ENCODE peak calls at places on chromosomes 12 and 14, in five cellular contexts. M is progenitor cell of endocrine pancreas, V is heart right ventricle, E is bronchial epithelial cell, R is fibroblast of mammary gland. L is an unnamed sample.

GRCh38 chr12:109165599-109165998 is 49.2 kb downstream of the ACACB start:
- DNase-seq in E (peak), V (no peak), R (peak), M (no peak), L (no peak)

GRCh38 chr14:50173891-50174290 is 57.5 kb downstream of the SOS2 start:
- DNase-seq in E (peak), R (peak), V (no peak), M (no peak), L (no peak)

GRCh38 chr12:87772401-87772800 is 256.8 kb downstream of the C12orf50 start:
- DNase-seq in E (no peak), R (no peak), M (no peak), V (no peak), L (no peak)

GRCh38 chr12:82524020-82524419 is 162.7 kb upstream of the TMTC2 start:
- DNase-seq in V (no peak), R (no peak), E (no peak), M (no peak), L (no peak)

GRCh38 chr12:65840793-65841670 is 16.7 kb downstream of the HMGA2 start:
- DNase-seq in V (no peak), R (no peak), M (no peak), E (no peak), L (no peak)

GRCh38 chr12:90940872-90941499 is 14.0 kb downstream of the CCER1 start:
- DNase-seq in R (peak), M (no peak), E (peak), V (no peak), L (no peak)

GRCh38 chr12:52191841-52192791 is at the start of gene KRT80:
- DNase-seq in V (peak), M (no peak), R (peak), E (peak), L (no peak)

GRCh38 chr12:117047810-117048584 is 51.2 kb downstream of the TESC start:
- DNase-seq in E (no peak), R (peak), V (peak), M (no peak), L (no peak)

GRCh38 chr12:15788266-15789214 is 648 bp downstream of the EPS8 start:
- DNase-seq in V (peak), M (peak), R (peak), E (peak), L (no peak)

GRCh38 chr14:101962503-101962874 is 1.9 kb upstream of the DYNC1H1 start:
- DNase-seq in M (no peak), E (peak), R (peak), V (peak), L (no peak)

DNA sequence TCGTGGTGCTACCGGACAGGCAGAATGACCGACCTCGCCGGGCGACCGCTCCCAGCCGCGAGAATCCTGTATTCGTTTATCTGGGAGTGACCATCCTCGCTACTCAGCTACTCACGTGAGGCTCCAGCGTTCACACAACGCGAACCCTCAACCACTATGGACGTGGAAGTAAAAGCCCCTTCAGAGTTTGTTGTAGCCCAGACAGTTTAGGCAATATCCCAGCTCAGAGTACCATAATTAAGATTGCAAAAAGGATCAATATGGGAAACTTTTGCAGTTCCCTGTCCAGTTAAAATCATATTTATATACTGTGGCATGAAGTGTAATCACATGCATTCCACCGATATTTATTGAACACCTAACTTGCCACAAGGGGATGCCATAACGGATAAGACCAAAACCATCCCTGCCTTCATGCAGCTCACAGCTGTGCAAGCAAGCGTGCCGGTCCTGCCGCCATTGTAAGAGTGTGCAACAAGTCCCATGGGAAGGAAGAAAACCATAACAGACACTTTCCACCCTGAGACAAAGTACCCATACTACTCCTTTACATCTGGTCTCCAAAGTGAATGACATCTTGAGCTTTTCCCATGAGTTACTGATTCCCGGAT is 938 bp upstream of the MAX start:
- DNase-seq in M (no peak), E (peak), R (peak), V (no peak), L (no peak)
- TF ChIP-seq CTCF in M (no peak), E (no peak), R (peak), V (no peak), L (no peak)

GRCh38 chr14:36452850-36453249 is 67.2 kb downstream of the NKX2-1 start:
- DNase-seq in V (no peak), R (no peak), E (no peak), M (no peak), L (no peak)

GRCh38 chr14:36451346-36452065 is 68.5 kb downstream of the NKX2-1 start:
- DNase-seq in R (no peak), E (peak), M (no peak), V (no peak), L (no peak)

GRCh38 chr14:36450550-36450949 is 69.5 kb downstream of the NKX2-1 start:
- DNase-seq in E (no peak), M (no peak), V (no peak), R (peak), L (no peak)

GRCh38 chr14:36454599-36455240 is 65.3 kb downstream of the NKX2-1 start:
- DNase-seq in M (no peak), R (no peak), E (no peak), V (no peak), L (no peak)

DNA sequence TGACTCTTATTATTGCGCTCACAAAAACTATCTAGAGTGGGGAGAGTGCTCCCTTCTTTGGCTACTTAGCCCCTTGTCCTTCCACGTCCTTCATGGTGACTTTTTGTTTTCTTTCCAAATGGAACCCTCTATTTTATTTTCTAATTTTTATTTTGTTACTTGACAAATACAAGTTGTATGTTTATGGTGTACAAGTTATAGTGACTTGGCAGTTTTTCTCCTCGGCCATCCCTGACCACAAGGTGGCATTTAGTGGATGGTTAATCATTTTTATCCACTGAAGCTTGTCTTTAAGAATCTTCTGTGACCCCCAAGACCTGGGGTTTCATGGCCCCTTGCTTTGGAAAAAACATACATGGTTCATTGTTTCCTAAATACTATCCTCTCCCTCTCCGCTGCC is 70.1 kb downstream of the NKX2-1 start:
- DNase-seq in R (no peak), E (no peak), V (no peak), M (no peak), L (no peak)
- TF ChIP-seq CTCF in R (no peak), E (no peak), V (no peak), M (no peak), L (no peak)

GRCh38 chr14:73744874-73745529 is 30.8 kb upstream of the PNMA1 start:
- DNase-seq in R (no peak), E (peak), V (no peak), M (no peak), L (no peak)

GRCh38 chr14:73748858-73749357 is 34.7 kb upstream of the PNMA1 start:
- DNase-seq in M (no peak), R (no peak), V (no peak), E (no peak), L (no peak)

GRCh38 chr14:73747386-73748211 is 33.4 kb upstream of the PNMA1 start:
- DNase-seq in M (no peak), V (no peak), E (no peak), R (no peak), L (no peak)

GRCh38 chr14:73745571-73746539 is 31.7 kb upstream of the PNMA1 start:
- DNase-seq in R (no peak), M (no peak), E (no peak), V (no peak), L (no peak)

DNA sequence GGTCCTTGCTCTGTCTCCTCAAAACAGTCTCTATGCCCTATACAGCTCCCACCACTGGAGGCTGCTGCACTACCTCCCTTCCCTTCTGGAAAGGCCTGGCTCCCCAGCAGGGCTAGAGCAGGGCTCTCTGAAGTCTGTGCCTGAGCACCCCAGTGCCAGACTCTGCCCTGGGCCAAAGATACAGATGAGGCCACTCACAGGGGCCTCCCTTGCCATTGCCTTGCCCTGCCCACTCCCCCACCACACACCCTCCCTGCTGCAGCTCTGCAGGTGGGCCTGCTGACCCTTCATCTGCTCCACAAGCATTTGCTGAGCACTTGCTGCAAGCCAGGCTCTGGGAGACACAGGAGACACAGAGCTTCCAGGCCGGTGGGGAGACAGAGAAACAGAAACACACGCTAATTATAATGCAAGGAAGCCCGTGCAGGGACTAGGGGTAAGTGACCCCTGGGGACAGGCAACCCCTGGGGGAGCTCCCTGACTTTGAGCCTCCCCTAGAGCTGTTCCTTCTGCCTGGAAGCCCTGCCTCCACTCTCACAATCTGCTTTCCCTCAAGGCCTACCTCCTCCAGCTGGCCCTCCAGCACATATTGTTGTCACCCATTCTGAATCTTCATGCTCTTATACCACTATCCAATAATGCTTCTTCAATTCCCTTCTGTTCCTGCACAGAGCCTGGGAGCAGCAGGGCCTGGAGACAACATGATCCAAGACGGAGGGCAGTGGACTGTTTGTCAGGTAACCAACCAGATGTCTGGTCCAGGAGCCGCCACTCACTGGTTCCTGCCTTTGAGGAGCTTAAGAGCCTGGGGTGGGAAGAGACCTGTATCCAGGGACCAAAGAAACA is 32.6 kb upstream of the PNMA1 start:
- DNase-seq in E (no peak), R (no peak), V (peak), M (no peak), L (no peak)
- TF ChIP-seq CTCF in E (peak), R (peak), V (peak), M (no peak), L (no peak)

GRCh38 chr12:69998011-69998410 is 173.0 kb downstream of the MYRFL start:
- DNase-seq in R (no peak), V (no peak), E (no peak), M (no peak), L (no peak)

GRCh38 chr12:69996722-69997121 is 171.7 kb downstream of the MYRFL start:
- DNase-seq in V (no peak), R (no peak), E (no peak), M (no peak), L (no peak)

GRCh38 chr12:69998922-69999321 is 173.9 kb downstream of the MYRFL start:
- DNase-seq in M (no peak), V (no peak), R (no peak), E (no peak), L (no peak)

GRCh38 chr12:70002097-70002911 is 177.3 kb downstream of the MYRFL start:
- DNase-seq in R (no peak), V (no peak), E (no peak), M (no peak), L (no peak)

GRCh38 chr12:69999561-69999960 is 174.5 kb downstream of the MYRFL start:
- DNase-seq in M (no peak), E (no peak), R (no peak), V (no peak), L (no peak)
- TF ChIP-seq CTCF in M (no peak), E (no peak), R (no peak), V (no peak), L (no peak)

GRCh38 chr12:44812062-44812461 is 64.1 kb downstream of the NELL2 start:
- DNase-seq in V (no peak), E (peak), M (no peak), R (peak), L (no peak)
- TF ChIP-seq CTCF in V (no peak), E (peak), M (peak), R (peak), L (peak)

GRCh38 chr12:48060474-48060873 is 45.4 kb downstream of the SENP1 start:
- DNase-seq in E (no peak), R (no peak), V (no peak), M (no peak), L (no peak)

GRCh38 chr12:48067250-48067938 is 38.5 kb downstream of the SENP1 start:
- DNase-seq in V (no peak), M (no peak), E (no peak), R (no peak), L (no peak)

GRCh38 chr12:48058771-48059170 is 47.1 kb downstream of the SENP1 start:
- DNase-seq in V (no peak), R (no peak), E (no peak), M (no peak), L (no peak)

GRCh38 chr12:48063530-48063929 is 42.3 kb downstream of the SENP1 start:
- DNase-seq in V (no peak), M (no peak), R (no peak), E (no peak), L (no peak)

GRCh38 chr12:48061943-48062719 is 43.7 kb downstream of the SENP1 start:
- DNase-seq in E (peak), V (no peak), R (no peak), M (no peak), L (no peak)
- TF ChIP-seq CTCF in E (no peak), V (no peak), R (no peak), M (peak), L (no peak)

GRCh38 chr12:128583453-128583852 is 240.3 kb downstream of the SLC15A4 start:
- DNase-seq in R (no peak), M (no peak), V (no peak), E (no peak), L (no peak)
- TF ChIP-seq CTCF in R (no peak), M (peak), V (no peak), E (no peak), L (no peak)